ENCODE peak calls at places on chromosomes 6 and 20, in four cellular contexts. One of them, this sample, is unnamed.

GRCh38 chr6:107290491-107290890 is 168.9 kb downstream of the PDSS2 start:
- DNase-seq in SK-N-SH: no peak
- DNase-seq in HepG2: no peak
- DNase-seq in GM12878: no peak
- DNase-seq in this sample: no peak

GRCh38 chr6:30615219-30615957 is 1.7 kb downstream of the PPP1R10 start:
- DNase-seq in SK-N-SH: no peak
- DNase-seq in HepG2: peak
- DNase-seq in GM12878: no peak
- DNase-seq in this sample: no peak

GRCh38 chr6:37699138-37699766 is 1.6 kb upstream of the MDGA1 start:
- DNase-seq in SK-N-SH: no peak
- DNase-seq in HepG2: no peak
- DNase-seq in GM12878: no peak
- DNase-seq in this sample: no peak

GRCh38 chr20:58321205-58321604 is 11.7 kb downstream of the RAB22A start:
- DNase-seq in SK-N-SH: no peak
- DNase-seq in HepG2: no peak
- DNase-seq in GM12878: no peak
- DNase-seq in this sample: no peak

GRCh38 chr20:1648101-1648500 is 9.5 kb downstream of the SIRPG start:
- DNase-seq in SK-N-SH: no peak
- DNase-seq in HepG2: no peak
- DNase-seq in GM12878: no peak
- DNase-seq in this sample: no peak

GRCh38 chr6:129490551-129491245 is 219.3 kb downstream of the ARHGAP18 start:
- DNase-seq in SK-N-SH: no peak
- DNase-seq in HepG2: peak
- DNase-seq in GM12878: peak
- DNase-seq in this sample: peak

GRCh38 chr20:39885975-39886649 is 802.9 kb downstream of the MAFB start:
- DNase-seq in SK-N-SH: peak
- DNase-seq in HepG2: peak
- DNase-seq in GM12878: no peak
- DNase-seq in this sample: peak

GRCh38 chr6:115796829-115797228 is 263.9 kb downstream of the FRK start:
- DNase-seq in SK-N-SH: no peak
- DNase-seq in HepG2: no peak
- DNase-seq in GM12878: no peak
- DNase-seq in this sample: no peak

GRCh38 chr6:35727206-35727934 is 9.5 kb upstream of the ARMC12 start:
- DNase-seq in SK-N-SH: peak
- DNase-seq in HepG2: peak
- DNase-seq in GM12878: no peak
- DNase-seq in this sample: peak

GRCh38 chr6:119278625-119279024 is 70.9 kb downstream of the MAN1A1 start:
- DNase-seq in SK-N-SH: no peak
- DNase-seq in HepG2: no peak
- DNase-seq in GM12878: no peak
- DNase-seq in this sample: no peak

GRCh38 chr6:166737231-166737630 is 110.2 kb upstream of the RPS6KA2 start:
- DNase-seq in SK-N-SH: no peak
- DNase-seq in HepG2: no peak
- DNase-seq in GM12878: no peak
- DNase-seq in this sample: no peak

GRCh38 chr6:163369122-163369521 is 45.4 kb upstream of the QKI start:
- DNase-seq in SK-N-SH: no peak
- DNase-seq in HepG2: no peak
- DNase-seq in GM12878: no peak
- DNase-seq in this sample: no peak

GRCh38 chr20:34834459-34834893 is 9.0 kb upstream of the NCOA6 start:
- DNase-seq in SK-N-SH: peak
- DNase-seq in HepG2: peak
- DNase-seq in GM12878: no peak
- DNase-seq in this sample: peak
- TF ChIP-seq PBX3 in SK-N-SH: no peak
- TF ChIP-seq PBX3 in HepG2: no peak
- TF ChIP-seq PBX3 in GM12878: no peak
- TF ChIP-seq PBX3 in this sample: no peak

DNA sequence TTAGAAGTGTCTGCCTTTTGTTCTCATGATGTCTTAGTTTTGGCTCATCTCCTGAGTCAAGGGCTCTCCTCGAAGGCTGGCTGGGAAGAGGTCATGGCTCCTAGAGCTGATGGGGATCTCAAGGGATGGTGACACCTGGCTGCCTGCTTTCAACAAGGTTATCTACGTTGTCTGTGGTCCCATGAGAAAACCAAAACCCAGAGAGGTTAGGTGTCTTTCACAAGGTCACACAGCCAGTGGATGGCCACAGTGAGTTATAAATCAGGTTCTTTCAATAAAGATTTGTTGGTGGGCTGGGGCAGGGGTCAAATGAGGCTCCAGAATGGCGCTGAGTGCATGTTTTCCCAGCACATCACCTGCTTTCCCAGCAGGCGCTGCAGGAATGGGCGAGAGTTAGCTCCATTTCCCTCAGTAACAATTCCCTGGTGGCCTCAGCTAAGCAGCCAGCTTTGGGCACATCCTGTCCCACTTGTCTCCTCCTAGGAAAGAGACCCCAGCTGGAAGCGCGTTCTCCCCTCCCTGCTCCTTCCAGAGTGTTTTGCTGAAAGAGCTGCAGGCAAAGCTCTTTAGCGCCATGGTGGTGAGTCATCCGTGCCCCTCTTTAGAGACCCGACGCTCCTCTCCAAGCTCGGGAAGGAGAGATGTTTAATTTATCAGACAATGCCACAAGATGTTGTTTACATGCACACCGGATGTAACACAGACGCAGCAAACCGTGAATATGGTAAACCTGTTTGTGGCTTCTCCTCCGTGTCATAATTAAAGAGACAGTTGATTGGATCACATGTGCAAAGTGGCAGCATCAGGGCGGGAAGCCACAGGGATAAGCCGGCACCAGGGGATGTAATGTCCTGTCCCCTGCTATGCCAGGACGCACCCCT is 109.7 kb downstream of the LRFN2 start:
- DNase-seq in SK-N-SH: peak
- DNase-seq in HepG2: no peak
- DNase-seq in GM12878: no peak
- DNase-seq in this sample: no peak
- TF ChIP-seq PBX3 in SK-N-SH: no peak
- TF ChIP-seq PBX3 in HepG2: no peak
- TF ChIP-seq PBX3 in GM12878: no peak
- TF ChIP-seq PBX3 in this sample: no peak

DNA sequence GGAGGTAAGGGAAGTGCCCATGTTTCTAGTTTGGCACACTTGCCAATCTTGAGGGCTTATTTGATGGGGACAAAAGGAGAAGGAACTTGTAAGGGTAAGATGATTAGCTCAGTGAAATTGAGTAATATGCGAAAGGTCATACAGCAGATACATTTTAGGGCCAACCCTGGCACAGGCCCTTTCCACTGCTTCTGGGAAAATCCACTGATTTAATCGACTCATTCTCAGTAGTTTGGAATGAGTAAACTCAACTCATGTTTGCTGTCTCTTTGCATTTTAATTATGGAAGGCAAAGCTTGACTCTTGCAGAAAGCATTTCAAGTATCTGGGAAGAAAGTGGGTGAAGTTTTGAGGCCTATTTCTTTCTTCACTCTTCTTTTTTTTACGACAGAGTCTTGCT is 20.0 kb downstream of the PHF20 start:
- DNase-seq in SK-N-SH: no peak
- DNase-seq in HepG2: no peak
- DNase-seq in GM12878: no peak
- DNase-seq in this sample: peak
- TF ChIP-seq PBX3 in SK-N-SH: peak
- TF ChIP-seq PBX3 in HepG2: no peak
- TF ChIP-seq PBX3 in GM12878: no peak
- TF ChIP-seq PBX3 in this sample: no peak

GRCh38 chr6:167843023-167843422 is 16.3 kb downstream of the AFDN start:
- DNase-seq in SK-N-SH: no peak
- DNase-seq in HepG2: no peak
- DNase-seq in GM12878: no peak
- DNase-seq in this sample: no peak
- TF ChIP-seq PBX3 in SK-N-SH: no peak
- TF ChIP-seq PBX3 in HepG2: no peak
- TF ChIP-seq PBX3 in GM12878: no peak
- TF ChIP-seq PBX3 in this sample: no peak

GRCh38 chr6:149230729-149231434 is 86.6 kb upstream of the TAB2 start:
- DNase-seq in SK-N-SH: no peak
- DNase-seq in HepG2: no peak
- DNase-seq in GM12878: no peak
- DNase-seq in this sample: no peak

GRCh38 chr6:149235130-149235561 is 82.4 kb upstream of the TAB2 start:
- DNase-seq in SK-N-SH: no peak
- DNase-seq in HepG2: peak
- DNase-seq in GM12878: peak
- DNase-seq in this sample: peak

GRCh38 chr6:149231786-149232185 is 85.7 kb upstream of the TAB2 start:
- DNase-seq in SK-N-SH: no peak
- DNase-seq in HepG2: no peak
- DNase-seq in GM12878: no peak
- DNase-seq in this sample: no peak

GRCh38 chr6:149234051-149234962 is 83.2 kb upstream of the TAB2 start:
- DNase-seq in SK-N-SH: no peak
- DNase-seq in HepG2: no peak
- DNase-seq in GM12878: no peak
- DNase-seq in this sample: peak

DNA sequence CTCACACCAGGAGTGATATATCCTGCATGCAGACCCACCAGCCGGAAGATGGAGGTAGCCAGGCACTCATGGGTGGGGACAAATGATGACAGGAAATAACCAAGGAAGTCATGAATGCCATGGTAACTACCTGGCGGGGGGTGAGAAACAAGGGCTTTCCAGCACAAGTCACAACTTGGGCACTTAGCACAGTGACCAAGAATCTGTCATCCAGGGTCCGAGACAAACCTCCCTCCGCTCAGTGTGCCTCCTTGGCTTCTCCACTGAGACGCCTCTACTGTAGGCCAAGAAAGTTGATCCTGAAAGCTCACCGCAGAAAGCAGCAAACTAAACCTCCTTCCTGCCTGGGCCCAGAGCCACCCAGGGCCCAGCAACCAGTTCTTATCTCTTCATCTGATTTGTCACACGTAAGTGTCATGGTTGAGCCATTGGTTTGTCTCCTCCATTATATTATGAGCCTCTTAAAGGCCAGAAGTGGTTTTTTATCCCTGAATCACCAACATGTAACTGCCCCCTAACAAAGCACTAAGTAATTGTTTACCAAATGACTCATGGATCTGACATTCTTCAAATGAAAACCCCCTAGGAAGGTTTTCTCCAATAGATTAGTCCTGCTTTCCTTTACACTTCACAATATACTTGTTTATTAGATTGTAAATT is 84.3 kb upstream of the TAB2 start:
- DNase-seq in SK-N-SH: no peak
- DNase-seq in HepG2: peak
- DNase-seq in GM12878: no peak
- DNase-seq in this sample: peak
- TF ChIP-seq PBX3 in SK-N-SH: peak
- TF ChIP-seq PBX3 in HepG2: no peak
- TF ChIP-seq PBX3 in GM12878: no peak
- TF ChIP-seq PBX3 in this sample: no peak

This sample was measured in A549.